ENCODE peak calls at places on chromosomes 16 and 17, in five cellular contexts. W is ovary, C is colonic mucosa, R is coronary artery, J is neural progenitor cell. F is an unnamed sample.

GRCh38 chr16:11583889-11584565 is 2.7 kb downstream of the LITAF start:
- DNase-seq in C (peak), R (no peak), J (no peak), W (no peak), F (no peak)

GRCh38 chr17:17570798-17571716 is 20.5 kb downstream of the PEMT start:
- DNase-seq in J (no peak), W (peak), R (no peak), C (no peak), F (no peak)

GRCh38 chr17:16986391-16986790 is 14.5 kb upstream of the TNFRSF13B start:
- DNase-seq in J (no peak), R (no peak), C (no peak), W (no peak), F (no peak)

GRCh38 chr16:61887903-61888302 is 148.3 kb downstream of the CDH8 start:
- DNase-seq in J (no peak), R (no peak), C (no peak), W (no peak), F (peak)

GRCh38 chr17:8556074-8556473 is 74.5 kb downstream of the MYH10 start:
- DNase-seq in W (no peak), C (no peak), J (no peak), R (no peak), F (peak)

GRCh38 chr16:21021316-21021715 is 120.7 kb downstream of the LYRM1 start:
- DNase-seq in W (no peak), R (no peak), C (no peak), J (no peak), F (no peak)

GRCh38 chr16:23842137-23842600 is 6.4 kb downstream of the PRKCB start:
- DNase-seq in C (no peak), R (no peak), J (no peak), W (no peak), F (no peak)

GRCh38 chr16:69544099-69544498 is 21.7 kb upstream of the NFAT5 start:
- DNase-seq in C (no peak), J (no peak), R (no peak), W (no peak), F (no peak)

GRCh38 chr16:68987734-68988457 is 117.6 kb upstream of the HAS3 start:
- DNase-seq in R (no peak), C (no peak), W (no peak), J (no peak), F (no peak)

GRCh38 chr17:67180275-67180674 is 64.7 kb downstream of the HELZ start:
- DNase-seq in C (no peak), W (no peak), J (no peak), R (no peak), F (no peak)

GRCh38 chr17:80559688-80560290 is 15.2 kb downstream of the RPTOR start:
- DNase-seq in J (no peak), W (no peak), R (no peak), C (no peak), F (peak)

GRCh38 chr16:75064403-75065148 is 52.0 kb downstream of the LDHD start:
- DNase-seq in J (no peak), W (no peak), R (no peak), C (peak), F (no peak)

GRCh38 chr16:56279132-56279531 is 87.8 kb downstream of the GNAO1 start:
- DNase-seq in C (no peak), R (no peak), W (no peak), J (no peak), F (no peak)

GRCh38 chr16:80804451-80805383 is at the start of gene CDYL2:
- DNase-seq in W (no peak), C (peak), J (peak), R (no peak), F (peak)

GRCh38 chr16:77711775-77712174 is 10.5 kb upstream of the NUDT7 start:
- DNase-seq in C (peak), R (no peak), W (no peak), J (no peak), F (no peak)

GRCh38 chr17:55495239-55495638 is 16.0 kb downstream of the SMIM36 start:
- DNase-seq in R (no peak), W (no peak), J (no peak), C (no peak), F (no peak)

GRCh38 chr17:835263-835662 is 53.1 kb downstream of the MRM3 start:
- DNase-seq in W (peak), C (no peak), R (no peak), J (peak), F (peak)

GRCh38 chr17:17971431-17972125 is 622 bp downstream of the TOM1L2 start:
- DNase-seq in J (peak), W (peak), R (no peak), C (peak), F (no peak)

GRCh38 chr17:78307887-78308633 is 51.8 kb downstream of the SOCS3 start:
- DNase-seq in R (no peak), W (peak), J (no peak), C (no peak), F (no peak)

GRCh38 chr16:2779978-2780898 is 3.2 kb upstream of the ELOB start:
- DNase-seq in C (no peak), W (peak), J (peak), R (peak), F (no peak)

GRCh38 chr17:7997186-7997585 is 5.2 kb upstream of the GUCY2D start:
- DNase-seq in C (peak), J (peak), R (no peak), W (no peak), F (peak)

GRCh38 chr17:28405632-28406477 is at the start of gene SLC46A1:
- DNase-seq in R (no peak), W (peak), J (peak), C (peak), F (peak)

GRCh38 chr16:88320947-88321634 is 61.7 kb upstream of the ZNF469 start:
- DNase-seq in J (no peak), R (no peak), W (no peak), C (no peak), F (no peak)

GRCh38 chr16:86713021-86713631 is 134.8 kb downstream of the FOXL1 start:
- DNase-seq in W (no peak), C (no peak), J (no peak), R (no peak), F (no peak)

GRCh38 chr16:76396977-76397376 is 119.8 kb downstream of the CNTNAP4 start:
- DNase-seq in W (no peak), R (no peak), J (no peak), C (no peak), F (no peak)

GRCh38 chr16:66996324-66996982 is 8.1 kb downstream of the CES4A start:
- DNase-seq in W (peak), R (peak), J (no peak), C (no peak), F (peak)

GRCh38 chr16:14300631-14301149 is 229.6 kb downstream of the MRTFB start:
- DNase-seq in J (peak), R (peak), W (peak), C (peak), F (peak)

GRCh38 chr17:8015957-8016631 is 13.7 kb downstream of the GUCY2D start:
- DNase-seq in R (peak), C (peak), J (peak), W (no peak), F (no peak)

GRCh38 chr16:19450186-19450585 is 32.5 kb downstream of the TMC5 start:
- DNase-seq in R (no peak), J (no peak), W (no peak), C (no peak), F (no peak)

GRCh38 chr17:17808706-17809432 is 27.9 kb downstream of the SREBF1 start:
- DNase-seq in J (peak), W (no peak), R (no peak), C (no peak), F (peak)

GRCh38 chr17:76027159-76027839 is at the start of gene EVPL:
- DNase-seq in C (peak), J (no peak), R (no peak), W (no peak), F (no peak)
- H3K4me3 ChIP-seq in C (peak), J (no peak), R (no peak), W (peak), F (no peak)

GRCh38 chr16:85514295-85514600 is 98.9 kb upstream of the GSE1 start:
- DNase-seq in C (peak), J (no peak), R (no peak), W (peak), F (no peak)

GRCh38 chr16:85515319-85515745 is 97.8 kb upstream of the GSE1 start:
- DNase-seq in R (no peak), J (no peak), W (no peak), C (no peak), F (no peak)

GRCh38 chr16:85515830-85516397 is 97.2 kb upstream of the GSE1 start:
- DNase-seq in C (no peak), J (no peak), W (no peak), R (no peak), F (no peak)

GRCh38 chr16:85513649-85514048 is 99.5 kb upstream of the GSE1 start:
- DNase-seq in R (no peak), C (no peak), J (peak), W (no peak), F (no peak)

GRCh38 chr16:85514601-85515318 is 98.4 kb upstream of the GSE1 start:
- DNase-seq in C (peak), R (peak), J (peak), W (peak), F (peak)
- TF ChIP-seq CTCF in C (no peak), R (no peak), J (no peak), W (no peak), F (no peak)

DNA sequence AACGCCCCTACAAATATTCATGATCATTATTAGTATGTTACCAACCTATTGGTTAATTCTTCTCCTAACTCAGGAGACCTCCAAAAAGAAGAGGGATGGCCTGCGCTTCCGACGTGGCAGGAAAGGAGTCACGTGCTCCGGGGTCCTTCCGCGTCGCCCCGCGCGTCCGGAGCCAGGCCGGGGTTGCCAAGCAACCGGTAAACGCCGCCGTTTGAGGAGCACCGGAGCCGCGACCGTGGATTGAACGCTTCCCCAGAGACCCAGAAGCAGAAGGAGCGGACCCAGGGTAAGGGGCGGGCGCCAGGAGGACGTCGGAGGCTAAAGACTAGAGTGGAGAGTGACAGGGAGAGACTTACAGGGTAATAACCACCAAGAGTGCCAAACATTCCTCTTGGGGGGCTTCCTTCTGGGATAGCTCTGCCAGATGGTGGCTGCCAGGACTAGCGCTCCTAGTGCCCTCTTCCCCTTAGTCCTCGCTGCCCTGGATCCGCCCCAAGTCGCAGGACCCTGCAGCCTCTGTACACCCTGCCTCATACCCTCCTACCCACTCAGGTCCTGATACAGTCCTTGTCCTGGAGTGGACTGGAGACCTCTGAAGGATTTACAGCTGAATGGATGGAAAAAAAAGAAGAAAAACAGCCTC is at the start of gene DNAI2:
- DNase-seq in J (peak), W (peak), C (no peak), R (no peak), F (no peak)
- H3K4me3 ChIP-seq in J (peak), W (no peak), C (peak), R (peak), F (no peak)

GRCh38 chr17:21215935-21216334 is 2.0 kb upstream of the TMEM11 start:
- DNase-seq in R (no peak), J (no peak), C (no peak), W (no peak), F (peak)

GRCh38 chr17:21218831-21219380 is 4.9 kb upstream of the TMEM11 start:
- DNase-seq in C (peak), W (no peak), R (no peak), J (no peak), F (no peak)

GRCh38 chr17:21214777-21215541 is 998 bp upstream of the TMEM11 start:
- DNase-seq in R (no peak), W (no peak), C (no peak), J (peak), F (peak)

GRCh38 chr17:21217346-21217745 is 3.4 kb upstream of the TMEM11 start:
- DNase-seq in W (no peak), C (no peak), J (no peak), R (no peak), F (no peak)

GRCh38 chr17:21218101-21218500 is 4.1 kb upstream of the TMEM11 start:
- DNase-seq in W (no peak), R (no peak), C (no peak), J (peak), F (peak)
- TF ChIP-seq CTCF in W (no peak), R (no peak), C (no peak), J (no peak), F (no peak)

GRCh38 chr16:1172651-1173050 is 19.7 kb downstream of the CACNA1H start:
- DNase-seq in R (no peak), J (no peak), W (no peak), C (no peak), F (no peak)

GRCh38 chr16:1171001-1171400 is 18.1 kb downstream of the CACNA1H start:
- DNase-seq in W (no peak), C (no peak), J (no peak), R (no peak), F (no peak)

GRCh38 chr16:1173778-1174451 is 21.0 kb downstream of the CACNA1H start:
- DNase-seq in J (no peak), C (no peak), R (no peak), W (no peak), F (no peak)

GRCh38 chr16:1170076-1170418 is 17.1 kb downstream of the CACNA1H start:
- DNase-seq in R (no peak), W (no peak), C (no peak), J (peak), F (no peak)

DNA sequence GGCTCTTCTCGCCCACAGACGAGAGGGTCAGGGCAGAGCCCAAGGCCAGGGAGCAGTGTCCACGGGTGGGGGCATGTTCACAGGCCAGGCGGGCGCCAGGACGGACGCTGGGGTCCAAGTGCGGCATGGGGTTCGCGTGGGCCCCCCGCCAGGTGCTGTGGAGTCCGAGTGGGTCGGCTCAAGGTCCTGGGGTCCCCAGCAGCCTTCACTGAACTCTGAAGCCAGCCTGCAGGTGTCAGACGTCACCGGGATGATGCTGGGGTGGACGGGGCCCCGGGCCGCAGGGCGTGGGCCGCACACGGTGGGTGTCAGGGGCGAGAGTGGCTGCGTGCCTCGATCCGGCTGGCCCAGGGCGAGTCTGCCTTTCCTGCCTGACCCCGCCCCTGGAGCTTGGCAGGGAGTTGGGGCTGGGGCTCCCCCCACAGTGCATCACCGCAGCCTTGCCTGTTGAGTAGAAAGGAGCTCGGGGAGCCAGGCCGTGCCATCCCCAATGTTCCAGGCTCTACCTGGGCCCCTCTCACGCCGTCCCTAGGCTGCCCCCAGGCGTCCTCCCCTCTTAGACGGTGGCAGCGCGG is 19.0 kb downstream of the CACNA1H start:
- DNase-seq in W (no peak), C (no peak), R (no peak), J (no peak), F (no peak)
- H3K4me3 ChIP-seq in W (no peak), C (no peak), R (no peak), J (no peak), F (no peak)

F was measured in fibroblast of pulmonary artery.